ENCODE peak calls at places on chromosomes 7 and 10, in four cellular contexts. Q is HepG2, B is GM12878, F is K562. N is an unnamed sample.
A peak's percentile ranks its signal among the peaks of the same experiment; 100 is the strongest.

GRCh38 chr10:100736144-100736808 is 9.1 kb upstream of the PAX2 start:
- DNase-seq in F (no peak), Q (no peak), B (no peak), N (no peak)

GRCh38 chr10:132011445-132011844 is 29.7 kb upstream of the BNIP3 start:
- DNase-seq in Q (no peak), B (no peak), F (no peak), N (no peak)

GRCh38 chr7:28804990-28805389 is 153.1 kb downstream of the TRIL start:
- DNase-seq in Q (no peak), B (no peak), F (no peak), N (no peak)

GRCh38 chr7:144650439-144650838 is 185.4 kb downstream of the TPK1 start:
- DNase-seq in Q (no peak), B (no peak), F (no peak), N (no peak)

GRCh38 chr7:66748127-66748511 is 7.6 kb downstream of the RABGEF1 start:
- DNase-seq in Q (no peak), B (no peak), F (no peak), N (no peak)

GRCh38 chr7:133529861-133530260 is 277.0 kb downstream of the EXOC4 start:
- DNase-seq in Q (no peak), F (no peak), B (no peak), N (no peak)

GRCh38 chr10:58701398-58702135 is 188.9 kb downstream of the BICC1 start:
- DNase-seq in F (no peak), Q (no peak), B (no peak), N (no peak)

GRCh38 chr10:116671274-116671926 is 50.6 kb downstream of the PNLIPRP2 start:
- DNase-seq in B (no peak), F (no peak), Q (no peak), N (no peak)

GRCh38 chr7:1646957-1647891 is 22.9 kb upstream of the ELFN1 start:
- DNase-seq in B (no peak), Q (no peak), F (no peak), N (no peak)

GRCh38 chr10:76017026-76017732 is 585.8 kb downstream of the LRMDA start:
- DNase-seq in F (no peak), Q (no peak), B (no peak), N (no peak)

GRCh38 chr7:41224063-41224763 is 478.7 kb downstream of the INHBA start:
- DNase-seq in B (no peak), F (no peak), Q (no peak), N (no peak)

GRCh38 chr7:16919440-16919839 is 37.7 kb upstream of the AGR3 start:
- DNase-seq in Q (no peak), F (no peak), B (no peak), N (no peak)

GRCh38 chr10:107576746-107577145 is 412.2 kb upstream of the SORCS1 start:
- DNase-seq in F (no peak), Q (no peak), B (no peak), N (no peak)

GRCh38 chr10:79452174-79452611 is 6.8 kb upstream of the ZCCHC24 start:
- DNase-seq in B (no peak), F (peak; percentile 49), Q (no peak), N (no peak)

GRCh38 chr7:137513091-137513490 is 169.6 kb upstream of the PTN start:
- DNase-seq in F (no peak), B (no peak), Q (no peak), N (no peak)

GRCh38 chr7:86643478-86644281 is at the start of gene GRM3:
- DNase-seq in Q (no peak), F (peak; percentile 2), B (no peak), N (peak; percentile 83)

GRCh38 chr10:104351067-104351681 is 2.5 kb upstream of the CFAP58 start:
- DNase-seq in Q (no peak), B (no peak), F (no peak), N (no peak)

GRCh38 chr7:154841731-154842331 is 161.1 kb downstream of the PAXIP1 start:
- DNase-seq in F (no peak), B (no peak), Q (no peak), N (no peak)

GRCh38 chr7:155456772-155457543 is 971 bp upstream of the EN2 start:
- DNase-seq in B (no peak), F (peak; percentile 38), Q (no peak), N (peak; percentile 99)

GRCh38 chr7:130356121-130356759 is 11.6 kb downstream of the CPA5 start:
- DNase-seq in F (no peak), Q (peak; percentile 57), B (no peak), N (no peak)

GRCh38 chr7:127831312-127832212 is 179.6 kb downstream of the SND1 start:
- DNase-seq in Q (no peak), F (no peak), B (no peak), N (no peak)

GRCh38 chr7:140635821-140636220 is 4.8 kb downstream of the DENND2A start:
- DNase-seq in Q (no peak), F (no peak), B (no peak), N (no peak)

GRCh38 chr10:95660283-95660682 is 3.8 kb upstream of the ALDH18A1 start:
- DNase-seq in F (no peak), Q (no peak), B (no peak), N (no peak)

GRCh38 chr7:1487466-1487865 is 16.7 kb downstream of the INTS1 start:
- DNase-seq in F (no peak), Q (no peak), B (no peak), N (no peak)

GRCh38 chr10:97097154-97097490 is 88.6 kb downstream of the SLIT1 start:
- DNase-seq in B (no peak), Q (no peak), F (no peak), N (no peak)

GRCh38 chr10:110916554-110917346 is 2.2 kb downstream of the BBIP1 start:
- DNase-seq in B (no peak), Q (no peak), F (no peak), N (peak; percentile 57)

GRCh38 chr10:13990392-13990805 is 340.3 kb downstream of the FRMD4A start:
- DNase-seq in F (no peak), Q (no peak), B (no peak), N (no peak)

GRCh38 chr7:66050990-66051424 is 24.6 kb upstream of the ASL start:
- DNase-seq in B (no peak), Q (peak; percentile 82), F (no peak), N (no peak)

GRCh38 chr10:31704195-31704594 is 224.4 kb downstream of the ARHGAP12 start:
- DNase-seq in B (no peak), F (no peak), Q (no peak), N (no peak)

GRCh38 chr7:75969182-75969581 is 25.2 kb downstream of the TMEM120A start:
- DNase-seq in Q (no peak), B (no peak), F (no peak), N (no peak)

DNA sequence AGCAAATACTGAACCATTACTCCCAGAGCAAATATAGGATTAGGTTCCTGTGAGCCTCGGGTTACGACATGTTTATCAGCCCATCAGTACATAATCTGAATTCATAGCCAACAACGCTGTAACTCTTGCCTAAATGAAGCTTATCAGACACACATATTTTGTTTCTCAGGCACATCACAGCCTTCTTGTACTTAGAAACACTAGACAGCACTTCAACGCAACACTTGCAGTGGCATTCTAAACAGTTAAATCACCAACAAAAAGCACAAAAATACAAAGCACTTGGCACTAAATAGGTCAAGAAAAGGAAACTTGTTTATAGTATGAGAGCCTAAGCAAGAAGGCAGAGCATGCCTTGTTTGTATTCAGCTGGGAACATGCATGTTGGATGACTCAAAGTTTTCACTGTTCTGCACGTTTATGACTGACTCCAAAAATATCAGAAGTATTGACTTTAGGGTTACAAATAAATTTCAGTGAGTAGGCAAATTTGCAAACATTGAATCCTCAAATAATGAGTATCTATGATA is 75.0 kb downstream of the VPS50 start:
- DNase-seq in Q (peak; percentile 16), B (no peak), F (peak; percentile 6), N (no peak)
- TF ChIP-seq FOXK2 in Q (no peak), B (no peak), F (no peak), N (no peak)

GRCh38 chr7:90999989-91000979 is 263.9 kb upstream of the FZD1 start:
- DNase-seq in Q (no peak), F (no peak), B (no peak), N (no peak)
- TF ChIP-seq FOXK2 in Q (no peak), F (no peak), B (no peak), N (no peak)

DNA sequence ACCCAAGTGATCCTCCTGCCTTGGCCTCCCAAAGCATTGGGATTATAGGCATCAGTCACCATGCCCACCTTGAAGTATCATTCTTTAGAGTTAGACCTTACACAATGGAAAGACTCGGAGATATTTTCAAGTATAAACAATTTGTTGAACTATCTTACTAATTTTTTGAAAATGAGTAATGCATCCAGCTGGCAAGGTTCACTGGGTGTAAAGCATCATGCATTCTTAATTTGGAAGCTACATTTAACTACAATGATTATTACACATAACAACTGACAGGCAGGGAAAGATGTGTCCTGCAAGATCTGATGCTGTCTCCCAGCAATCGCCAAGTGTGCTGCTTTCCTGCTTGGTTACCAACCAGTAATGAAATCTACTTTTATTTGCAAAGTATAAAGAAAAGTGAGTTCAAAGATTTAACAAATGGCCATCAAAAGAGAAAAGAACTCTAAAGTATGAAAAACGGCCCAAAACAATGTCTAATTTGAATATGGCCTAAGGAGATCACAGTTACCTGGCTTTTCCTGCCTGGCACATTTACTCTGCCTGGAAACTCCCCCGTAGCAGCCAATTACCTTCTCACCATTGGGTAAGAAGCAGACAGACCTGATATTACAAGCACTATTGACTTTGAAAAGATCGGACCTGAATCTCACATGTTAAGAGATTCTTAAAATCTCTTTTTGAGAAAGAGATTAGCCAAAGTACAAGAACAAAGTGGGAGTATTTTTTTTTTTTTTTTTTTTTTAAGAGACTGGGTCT is 59.3 kb upstream of the NMT2 start:
- DNase-seq in B (no peak), F (no peak), Q (no peak), N (no peak)
- TF ChIP-seq FOXK2 in B (no peak), F (no peak), Q (no peak), N (no peak)

GRCh38 chr7:88306590-88307048 is at the start of gene STEAP4:
- DNase-seq in F (no peak), B (no peak), Q (no peak), N (no peak)
- TF ChIP-seq FOXK2 in F (no peak), B (no peak), Q (no peak), N (no peak)

GRCh38 chr10:73537288-73537687 is 41.5 kb upstream of the PPP3CB start:
- DNase-seq in B (no peak), F (peak; percentile 10), Q (no peak), N (no peak)
- TF ChIP-seq FOXK2 in B (no peak), F (no peak), Q (no peak), N (no peak)

DNA sequence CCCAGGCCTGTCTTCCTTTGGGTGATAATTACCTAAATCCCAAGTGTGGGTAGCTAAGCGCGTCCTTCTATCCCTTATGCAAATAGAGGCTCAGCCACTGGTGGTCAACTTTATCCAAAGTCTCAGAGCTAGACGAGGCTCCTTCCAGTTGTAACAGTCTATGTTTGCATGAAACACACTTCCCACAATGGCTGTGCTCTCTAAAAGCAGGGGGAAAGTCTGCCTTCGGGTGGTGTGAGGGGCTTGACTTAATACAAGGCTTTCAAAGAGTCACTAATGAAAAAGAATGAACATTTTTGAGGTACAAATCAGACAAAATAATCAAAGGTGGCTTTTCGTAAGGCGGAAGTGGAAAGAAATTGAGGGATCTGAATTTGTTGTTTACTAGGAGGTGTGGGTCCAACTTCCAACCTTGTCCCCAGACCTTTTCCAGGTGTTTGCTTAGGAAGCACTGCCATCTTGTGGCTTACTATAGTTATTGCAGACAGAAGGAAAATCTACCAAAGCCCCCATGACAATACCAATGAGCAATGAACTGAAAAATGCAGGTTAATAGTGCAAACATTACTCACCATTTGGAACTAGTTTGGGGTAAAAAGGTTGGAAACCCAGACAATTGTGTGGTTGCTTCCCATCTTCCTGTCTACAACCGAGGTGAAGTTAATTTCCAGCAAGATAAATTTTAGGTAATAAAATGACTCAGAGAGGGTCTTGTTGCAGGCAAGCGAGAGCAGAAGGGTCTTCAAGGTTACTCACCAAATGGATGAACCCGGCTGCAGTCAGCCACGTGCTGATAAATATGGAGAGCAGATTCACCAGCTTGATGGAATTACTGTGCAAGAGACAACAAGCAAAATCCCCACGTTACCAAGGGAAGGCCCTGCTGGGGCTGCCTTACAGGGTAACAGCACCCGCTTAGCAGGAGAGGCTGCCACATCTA is 525.7 kb downstream of the KCNMA1 start:
- DNase-seq in Q (peak; percentile 60), F (peak; percentile 58), B (peak; percentile 13), N (peak; percentile 69)
- TF ChIP-seq FOXK2 in Q (no peak), F (no peak), B (no peak), N (no peak)